ENCODE peak calls at places on chromosome 4, in nine cellular contexts. G is tibial artery; P is CD4-positive, alpha-beta T cell; Y is naive thymus-derived CD8-positive, alpha-beta T cell; L is activated naive CD8-positive, alpha-beta T cell treated with anti-CD3 and anti-CD28 coated beads for 36 hours; V is activated CD8-positive, alpha-beta T cell treated with anti-CD3 and anti-CD28 coated beads for 36 hours; E is activated CD4-positive, alpha-beta T cell treated with anti-CD3 and anti-CD28 coated beads for 36 hours; F is HAP-1; K is Calu3. R is an unnamed sample.
A peak's percentile ranks its signal among the peaks of the same experiment; 100 is the strongest.

GRCh38 chr4:18593297-18594002 is 571.9 kb upstream of the LCORL start:
- DNase-seq in G (peak; percentile 31), P (peak; percentile 23), Y (peak; percentile 56), L (peak; percentile 20), V (peak; percentile 46), E (peak; percentile 55), F (peak; percentile 64), K (peak; percentile 45), R (no peak)

GRCh38 chr4:155967098-155967497 is 13.4 kb upstream of the CTSO start:
- DNase-seq in G (no peak), P (no peak), Y (no peak), L (no peak), V (no peak), E (no peak), F (no peak), K (no peak), R (no peak)

GRCh38 chr4:147780137-147780777 is 48.4 kb downstream of the ARHGAP10 start:
- DNase-seq in G (peak; percentile 61), P (no peak), Y (no peak), L (no peak), V (no peak), E (no peak), F (no peak), K (no peak), R (no peak)

GRCh38 chr4:143286733-143287570 is 49.7 kb upstream of the GAB1 start:
- DNase-seq in G (no peak), P (no peak), Y (no peak), L (no peak), V (no peak), E (no peak), F (no peak), K (no peak), R (no peak)

GRCh38 chr4:133154725-133155124 is 5.6 kb downstream of the PCDH10 start:
- DNase-seq in G (no peak), P (no peak), Y (no peak), L (peak; percentile 0), V (peak; percentile 4), E (peak; percentile 7), F (peak; percentile 57), K (peak; percentile 8), R (no peak)

GRCh38 chr4:99811850-99812249 is 4.8 kb upstream of the DAPP1 start:
- DNase-seq in G (no peak), P (peak; percentile 19), Y (peak; percentile 41), L (no peak), V (peak; percentile 78), E (peak; percentile 70), F (peak; percentile 57), K (peak; percentile 46), R (no peak)

GRCh38 chr4:76943790-76944189 is 5.8 kb upstream of the SEPTIN11 start:
- DNase-seq in G (no peak), P (no peak), Y (no peak), L (no peak), V (no peak), E (no peak), F (no peak), K (no peak), R (peak; percentile 64)

GRCh38 chr4:17562157-17562556 is 14.8 kb upstream of the LAP3 start:
- DNase-seq in G (no peak), P (no peak), Y (no peak), L (no peak), V (no peak), E (no peak), F (peak; percentile 25), K (no peak), R (no peak)

GRCh38 chr4:25890653-25891485 is 23.2 kb upstream of the SMIM20 start:
- DNase-seq in G (no peak), P (no peak), Y (no peak), L (no peak), V (no peak), E (no peak), F (no peak), K (no peak), R (no peak)

GRCh38 chr4:34108456-34108855 is 2135.9 kb downstream of the ARAP2 start:
- DNase-seq in G (no peak), P (no peak), Y (no peak), L (no peak), V (no peak), E (no peak), F (no peak), K (no peak), R (no peak)

GRCh38 chr4:146099585-146099984 is 75.9 kb upstream of the LSM6 start:
- DNase-seq in G (no peak), P (no peak), Y (no peak), L (no peak), V (no peak), E (no peak), F (no peak), K (no peak), R (no peak)

GRCh38 chr4:116926631-116927295 is 158.6 kb downstream of the TRAM1L1 start:
- DNase-seq in G (no peak), P (no peak), Y (no peak), L (no peak), V (no peak), E (no peak), F (no peak), K (no peak), R (no peak)

GRCh38 chr4:148203056-148203898 is 238.9 kb downstream of the NR3C2 start:
- DNase-seq in G (no peak), P (no peak), Y (no peak), L (no peak), V (no peak), E (no peak), F (peak; percentile 51), K (peak; percentile 13), R (no peak)

GRCh38 chr4:126592088-126592487 is 1040.7 kb upstream of the INTU start:
- DNase-seq in G (no peak), P (no peak), Y (no peak), L (no peak), V (no peak), E (no peak), F (no peak), K (no peak), R (no peak)

GRCh38 chr4:77488882-77489281 is 116.7 kb upstream of the CXCL13 start:
- DNase-seq in G (no peak), P (no peak), Y (no peak), L (no peak), V (no peak), E (no peak), F (no peak), K (no peak), R (no peak)

GRCh38 chr4:78369691-78370090 is 181.9 kb upstream of the ANXA3 start:
- DNase-seq in G (no peak), P (no peak), Y (no peak), L (no peak), V (no peak), E (no peak), F (no peak), K (no peak), R (no peak)

GRCh38 chr4:176360446-176360845 is 40.7 kb downstream of the SPCS3 start:
- DNase-seq in G (no peak), P (no peak), Y (no peak), L (no peak), V (no peak), E (no peak), F (no peak), K (no peak), R (no peak)

GRCh38 chr4:40201898-40202297 is 5.1 kb downstream of the RHOH start:
- DNase-seq in G (no peak), P (no peak), Y (peak; percentile 4), L (no peak), V (no peak), E (peak; percentile 33), F (no peak), K (no peak), R (no peak)

GRCh38 chr4:5919044-5919443 is 26.2 kb upstream of the CRMP1 start:
- DNase-seq in G (no peak), P (no peak), Y (no peak), L (no peak), V (no peak), E (no peak), F (no peak), K (no peak), R (no peak)

GRCh38 chr4:94559351-94559806 is 107.6 kb downstream of the PDLIM5 start:
- DNase-seq in G (no peak), P (no peak), Y (no peak), L (no peak), V (no peak), E (no peak), F (no peak), K (no peak), R (no peak)

GRCh38 chr4:128350449-128351045 is 62.9 kb upstream of the PGRMC2 start:
- DNase-seq in G (no peak), P (no peak), Y (no peak), L (no peak), V (no peak), E (no peak), F (no peak), K (no peak), R (no peak)

GRCh38 chr4:168724960-168725359 is 228.1 kb downstream of the PALLD start:
- DNase-seq in G (no peak), P (no peak), Y (no peak), L (no peak), V (no peak), E (no peak), F (peak; percentile 31), K (no peak), R (no peak)

GRCh38 chr4:140065393-140065792 is 88.6 kb downstream of the MAML3 start:
- DNase-seq in G (no peak), P (no peak), Y (no peak), L (no peak), V (no peak), E (no peak), F (no peak), K (no peak), R (no peak)